ENCODE peak calls at places on chromosomes 6 and 20, in six cellular contexts. One of them, this sample, is unnamed.

GRCh38 chr20:50027611-50028105 is 44.9 kb downstream of the SNAI1 start:
- DNase-seq in heart left ventricle: peak
- DNase-seq in K562: peak
- DNase-seq in breast epithelium: peak
- DNase-seq in A549: peak
- DNase-seq in ovary: peak
- DNase-seq in this sample: no peak

GRCh38 chr6:132900849-132901248 is 86.5 kb downstream of the RPS12 start:
- DNase-seq in A549: no peak
- DNase-seq in K562: no peak
- DNase-seq in heart left ventricle: no peak
- DNase-seq in breast epithelium: no peak
- DNase-seq in ovary: no peak
- DNase-seq in this sample: no peak

GRCh38 chr6:1379026-1379809 is 10.2 kb upstream of the FOXF2 start:
- DNase-seq in ovary: no peak
- DNase-seq in K562: no peak
- DNase-seq in A549: no peak
- DNase-seq in breast epithelium: no peak
- DNase-seq in heart left ventricle: no peak
- DNase-seq in this sample: no peak

GRCh38 chr6:116328528-116328903 is 42.2 kb upstream of the DSE start:
- DNase-seq in A549: no peak
- DNase-seq in breast epithelium: no peak
- DNase-seq in ovary: no peak
- DNase-seq in K562: no peak
- DNase-seq in heart left ventricle: no peak
- DNase-seq in this sample: no peak

GRCh38 chr20:38303908-38304379 is at the start of gene BPI:
- DNase-seq in A549: no peak
- DNase-seq in K562: no peak
- DNase-seq in heart left ventricle: peak
- DNase-seq in ovary: peak
- DNase-seq in breast epithelium: no peak
- DNase-seq in this sample: peak

GRCh38 chr6:27145731-27146455 is 101.6 kb upstream of the PRSS16 start:
- DNase-seq in K562: no peak
- DNase-seq in ovary: peak
- DNase-seq in breast epithelium: peak
- DNase-seq in heart left ventricle: peak
- DNase-seq in A549: peak
- DNase-seq in this sample: peak

GRCh38 chr20:31920275-31920855 is 31.5 kb downstream of the PDRG1 start:
- DNase-seq in K562: no peak
- DNase-seq in A549: no peak
- DNase-seq in breast epithelium: no peak
- DNase-seq in heart left ventricle: no peak
- DNase-seq in ovary: no peak
- DNase-seq in this sample: no peak

GRCh38 chr6:11459002-11459658 is 78.4 kb upstream of the TMEM170B start:
- DNase-seq in A549: no peak
- DNase-seq in breast epithelium: no peak
- DNase-seq in K562: no peak
- DNase-seq in heart left ventricle: no peak
- DNase-seq in ovary: no peak
- DNase-seq in this sample: no peak

GRCh38 chr6:3122823-3123182 is 4.3 kb downstream of the BPHL start:
- DNase-seq in ovary: no peak
- DNase-seq in heart left ventricle: no peak
- DNase-seq in K562: no peak
- DNase-seq in breast epithelium: no peak
- DNase-seq in A549: no peak
- DNase-seq in this sample: no peak

GRCh38 chr6:125869427-125869826 is 78.7 kb downstream of the NCOA7 start:
- DNase-seq in heart left ventricle: no peak
- DNase-seq in breast epithelium: no peak
- DNase-seq in A549: no peak
- DNase-seq in K562: no peak
- DNase-seq in ovary: no peak
- DNase-seq in this sample: no peak

GRCh38 chr6:127816643-127817042 is 84.2 kb downstream of the THEMIS start:
- DNase-seq in ovary: no peak
- DNase-seq in heart left ventricle: no peak
- DNase-seq in breast epithelium: no peak
- DNase-seq in A549: no peak
- DNase-seq in K562: no peak
- DNase-seq in this sample: no peak

GRCh38 chr6:93418113-93418447 is 1.3 kb downstream of the EPHA7 start:
- DNase-seq in breast epithelium: no peak
- DNase-seq in K562: no peak
- DNase-seq in A549: no peak
- DNase-seq in ovary: no peak
- DNase-seq in heart left ventricle: no peak
- DNase-seq in this sample: no peak

GRCh38 chr6:130888246-130888645 is 61.0 kb downstream of the SMLR1 start:
- DNase-seq in A549: no peak
- DNase-seq in ovary: no peak
- DNase-seq in breast epithelium: no peak
- DNase-seq in heart left ventricle: no peak
- DNase-seq in K562: no peak
- DNase-seq in this sample: no peak

GRCh38 chr20:46010491-46011405 is 2.0 kb downstream of the MMP9 start:
- DNase-seq in K562: no peak
- DNase-seq in A549: no peak
- DNase-seq in breast epithelium: no peak
- DNase-seq in heart left ventricle: no peak
- DNase-seq in ovary: no peak
- DNase-seq in this sample: no peak

GRCh38 chr20:14178952-14179351 is 158.5 kb downstream of the FLRT3 start:
- DNase-seq in breast epithelium: no peak
- DNase-seq in ovary: no peak
- DNase-seq in K562: no peak
- DNase-seq in heart left ventricle: no peak
- DNase-seq in A549: no peak
- DNase-seq in this sample: no peak

GRCh38 chr6:169700296-169700695 is 1.5 kb downstream of the WDR27 start:
- DNase-seq in breast epithelium: no peak
- DNase-seq in A549: no peak
- DNase-seq in heart left ventricle: no peak
- DNase-seq in ovary: no peak
- DNase-seq in K562: no peak
- DNase-seq in this sample: no peak

GRCh38 chr6:25918083-25918683 is 12.3 kb downstream of the SLC17A2 start:
- DNase-seq in heart left ventricle: no peak
- DNase-seq in A549: no peak
- DNase-seq in K562: no peak
- DNase-seq in breast epithelium: no peak
- DNase-seq in ovary: no peak
- DNase-seq in this sample: no peak

GRCh38 chr6:168919455-168920179 is 334.0 kb downstream of the THBS2 start:
- DNase-seq in heart left ventricle: no peak
- DNase-seq in breast epithelium: no peak
- DNase-seq in K562: no peak
- DNase-seq in ovary: no peak
- DNase-seq in A549: no peak
- DNase-seq in this sample: no peak

GRCh38 chr6:104969785-104970581 is 13.1 kb downstream of the LIN28B start:
- DNase-seq in K562: no peak
- DNase-seq in heart left ventricle: no peak
- DNase-seq in A549: no peak
- DNase-seq in breast epithelium: no peak
- DNase-seq in ovary: no peak
- DNase-seq in this sample: no peak

GRCh38 chr20:54372313-54372712 is 103.1 kb upstream of the DOK5 start:
- DNase-seq in K562: no peak
- DNase-seq in A549: no peak
- DNase-seq in ovary: no peak
- DNase-seq in heart left ventricle: no peak
- DNase-seq in breast epithelium: no peak
- DNase-seq in this sample: no peak

GRCh38 chr6:52505726-52506501 is 70.9 kb downstream of the TRAM2 start:
- DNase-seq in A549: no peak
- DNase-seq in K562: no peak
- DNase-seq in heart left ventricle: no peak
- DNase-seq in breast epithelium: no peak
- DNase-seq in ovary: no peak
- DNase-seq in this sample: no peak
- H3K27ac ChIP-seq in A549: peak
- H3K27ac ChIP-seq in K562: no peak
- H3K27ac ChIP-seq in heart left ventricle: peak
- H3K27ac ChIP-seq in breast epithelium: peak
- H3K27ac ChIP-seq in ovary: no peak
- H3K27ac ChIP-seq in this sample: no peak

GRCh38 chr6:38716825-38717224 is 1.7 kb downstream of the DNAH8 start:
- DNase-seq in A549: no peak
- DNase-seq in K562: no peak
- DNase-seq in breast epithelium: no peak
- DNase-seq in ovary: no peak
- DNase-seq in heart left ventricle: no peak
- DNase-seq in this sample: no peak
- TF ChIP-seq POLR2A in A549: no peak
- TF ChIP-seq POLR2A in K562: no peak
- TF ChIP-seq POLR2A in breast epithelium: no peak
- TF ChIP-seq POLR2A in ovary: no peak
- TF ChIP-seq POLR2A in heart left ventricle: no peak
- TF ChIP-seq POLR2A in this sample: no peak

GRCh38 chr20:62236674-62236996 is 1.7 kb upstream of the OSBPL2 start:
- DNase-seq in K562: peak
- DNase-seq in A549: no peak
- DNase-seq in heart left ventricle: no peak
- DNase-seq in breast epithelium: no peak
- DNase-seq in ovary: no peak
- DNase-seq in this sample: no peak

GRCh38 chr20:62235777-62236157 is 2.6 kb upstream of the OSBPL2 start:
- DNase-seq in ovary: no peak
- DNase-seq in breast epithelium: no peak
- DNase-seq in heart left ventricle: no peak
- DNase-seq in K562: no peak
- DNase-seq in A549: no peak
- DNase-seq in this sample: no peak

GRCh38 chr20:62236200-62236599 is 2.1 kb upstream of the OSBPL2 start:
- DNase-seq in K562: no peak
- DNase-seq in A549: no peak
- DNase-seq in ovary: no peak
- DNase-seq in heart left ventricle: no peak
- DNase-seq in breast epithelium: no peak
- DNase-seq in this sample: no peak

GRCh38 chr20:62237772-62238568 is at the start of gene OSBPL2:
- DNase-seq in heart left ventricle: peak
- DNase-seq in A549: peak
- DNase-seq in breast epithelium: peak
- DNase-seq in K562: peak
- DNase-seq in ovary: peak
- DNase-seq in this sample: peak

GRCh38 chr20:62236997-62237771 is 1.1 kb upstream of the OSBPL2 start:
- DNase-seq in heart left ventricle: no peak
- DNase-seq in K562: no peak
- DNase-seq in ovary: no peak
- DNase-seq in breast epithelium: no peak
- DNase-seq in A549: no peak
- DNase-seq in this sample: no peak
- H3K4me3 ChIP-seq in heart left ventricle: peak
- H3K4me3 ChIP-seq in K562: no peak
- H3K4me3 ChIP-seq in ovary: no peak
- H3K4me3 ChIP-seq in breast epithelium: no peak
- H3K4me3 ChIP-seq in A549: peak
- H3K4me3 ChIP-seq in this sample: no peak

DNA sequence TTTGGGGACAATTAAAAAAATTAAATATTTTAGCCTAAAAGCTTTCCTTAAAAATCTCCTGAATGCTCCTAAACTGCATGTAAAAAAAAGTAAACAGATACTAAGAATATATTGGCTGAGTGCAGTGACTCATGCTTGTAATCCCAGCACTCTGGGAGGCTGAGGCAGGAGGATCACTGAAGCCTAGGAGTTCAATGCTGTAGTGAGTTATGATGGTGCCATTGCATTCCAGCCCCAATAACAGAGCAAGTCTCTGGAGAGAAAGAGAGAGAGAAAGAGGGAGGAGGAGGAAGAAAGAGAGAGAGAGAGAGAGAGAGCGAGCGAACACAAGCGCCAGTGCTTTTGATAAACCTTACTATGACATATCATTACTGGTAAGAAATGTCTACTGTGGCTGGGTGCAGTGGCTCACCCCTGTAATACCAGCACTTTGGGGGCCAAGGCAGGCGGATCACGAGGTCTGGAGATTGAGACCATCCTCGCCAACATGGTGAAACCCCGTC is 58.8 kb downstream of the FKBP5 start:
- DNase-seq in heart left ventricle: no peak
- DNase-seq in breast epithelium: no peak
- DNase-seq in ovary: no peak
- DNase-seq in A549: no peak
- DNase-seq in K562: no peak
- DNase-seq in this sample: no peak
- H3K27ac ChIP-seq in heart left ventricle: no peak
- H3K27ac ChIP-seq in breast epithelium: no peak
- H3K27ac ChIP-seq in ovary: no peak
- H3K27ac ChIP-seq in A549: no peak
- H3K27ac ChIP-seq in K562: no peak
- H3K27ac ChIP-seq in this sample: no peak

GRCh38 chr20:48695255-48695654 is 132.5 kb downstream of the PREX1 start:
- DNase-seq in A549: no peak
- DNase-seq in ovary: no peak
- DNase-seq in breast epithelium: no peak
- DNase-seq in heart left ventricle: no peak
- DNase-seq in K562: no peak
- DNase-seq in this sample: peak
- TF ChIP-seq POLR2A in A549: no peak
- TF ChIP-seq POLR2A in ovary: no peak
- TF ChIP-seq POLR2A in breast epithelium: no peak
- TF ChIP-seq POLR2A in heart left ventricle: no peak
- TF ChIP-seq POLR2A in K562: no peak
- TF ChIP-seq POLR2A in this sample: no peak